ENCODE peak calls at places on chromosomes 3 and 15, in ten cellular contexts. Y, J, K, Z, X, E, M, S, D and T are unnamed samples.

GRCh38 chr3:46835059-46835458 is 28.2 kb downstream of the MYL3 start:
- DNase-seq in Y (no peak), J (no peak), K (no peak), Z (no peak), X (no peak), E (no peak), M (no peak), S (no peak), D (no peak), T (no peak)

GRCh38 chr15:74748322-74748946 is at the start of gene CYP1A2:
- DNase-seq in Y (no peak), J (no peak), K (no peak), Z (no peak), X (no peak), E (no peak), M (no peak), S (no peak), D (no peak), T (peak)

GRCh38 chr3:113560845-113561623 is 28.7 kb downstream of the SIDT1 start:
- DNase-seq in Y (no peak), J (no peak), K (no peak), Z (no peak), X (no peak), E (peak), M (no peak), S (no peak), D (peak), T (no peak)

GRCh38 chr3:27425896-27426565 is 56.8 kb upstream of the NEK10 start:
- DNase-seq in Y (no peak), J (no peak), K (no peak), Z (no peak), X (no peak), E (no peak), M (no peak), S (no peak), D (no peak), T (no peak)

GRCh38 chr15:44593042-44593736 is 56.2 kb downstream of the EIF3J start:
- DNase-seq in Y (peak), J (no peak), K (no peak), Z (no peak), X (no peak), E (peak), M (peak), S (no peak), D (peak), T (no peak)

GRCh38 chr3:52437326-52438103 is 7.4 kb downstream of the SEMA3G start:
- DNase-seq in Y (no peak), J (no peak), K (no peak), Z (no peak), X (no peak), E (no peak), M (no peak), S (no peak), D (no peak), T (peak)

GRCh38 chr15:48579945-48580671 is 65.4 kb downstream of the FBN1 start:
- DNase-seq in Y (no peak), J (no peak), K (no peak), Z (no peak), X (no peak), E (peak), M (no peak), S (no peak), D (no peak), T (no peak)

GRCh38 chr3:124700880-124701684 is 29.2 kb upstream of the UMPS start:
- DNase-seq in Y (no peak), J (peak), K (no peak), Z (no peak), X (no peak), E (peak), M (peak), S (no peak), D (peak), T (no peak)